ENCODE peak calls at places on chromosomes 6 and 20, in nine cellular contexts. M is effector CD4-positive, alpha-beta T cell; C is activated CD8-positive, alpha-beta T cell treated with anti-CD3 and anti-CD28 coated beads for 36 hours; T is caudate nucleus; F is RPMI8226; E is H54; D is hepatocyte; G is amniotic stem cell; N is anterior cingulate cortex. Z is an unnamed sample.
A peak's percentile ranks its signal among the peaks of the same experiment; 100 is the strongest.

GRCh38 chr20:59050437-59050836 is 7.9 kb upstream of the PRELID3B start:
- DNase-seq in N (no peak), G (no peak), E (no peak), M (no peak), T (no peak), D (no peak), C (no peak), F (no peak), Z (no peak)

GRCh38 chr6:24140572-24140971 is 14.6 kb downstream of the NRSN1 start:
- DNase-seq in C (no peak), G (no peak), M (no peak), D (no peak), F (no peak), E (no peak), N (peak; percentile 49), T (peak; percentile 4), Z (no peak)

GRCh38 chr6:27441001-27441400 is 31.9 kb downstream of the ZNF184 start:
- DNase-seq in T (no peak), F (no peak), C (no peak), D (no peak), E (no peak), G (no peak), N (no peak), M (no peak), Z (no peak)

GRCh38 chr20:44785768-44786167 is 24.6 kb downstream of the RIMS4 start:
- DNase-seq in T (no peak), E (no peak), M (no peak), G (no peak), N (no peak), D (no peak), C (no peak), F (no peak), Z (no peak)

GRCh38 chr6:143966291-143966690 is 41.8 kb downstream of the PLAGL1 start:
- DNase-seq in C (no peak), D (no peak), T (no peak), N (no peak), E (no peak), F (no peak), M (no peak), G (no peak), Z (no peak)

GRCh38 chr6:22877946-22878705 is 308.8 kb downstream of the HDGFL1 start:
- DNase-seq in G (peak; percentile 27), C (no peak), N (no peak), T (no peak), E (no peak), M (no peak), D (no peak), F (no peak), Z (no peak)

GRCh38 chr20:4740774-4741431 is 19.2 kb downstream of the PRND start:
- DNase-seq in M (peak; percentile 63), N (no peak), C (peak; percentile 84), F (peak; percentile 50), E (peak; percentile 30), G (no peak), D (peak; percentile 60), T (no peak), Z (no peak)

GRCh38 chr6:87943191-87943590 is 104.5 kb upstream of the SPACA1 start:
- DNase-seq in T (no peak), E (no peak), D (no peak), C (no peak), N (no peak), F (no peak), M (no peak), G (no peak), Z (no peak)

GRCh38 chr6:128508588-128509296 is 11.7 kb downstream of the PTPRK start:
- DNase-seq in N (no peak), M (no peak), G (peak; percentile 65), E (peak; percentile 15), D (peak; percentile 48), F (no peak), C (no peak), T (no peak), Z (no peak)

GRCh38 chr6:50791900-50792508 is 26.7 kb upstream of the TFAP2B start:
- DNase-seq in E (peak; percentile 7), G (no peak), C (no peak), F (peak; percentile 52), D (peak; percentile 78), M (no peak), N (no peak), T (no peak), Z (no peak)

GRCh38 chr6:42306439-42307140 is 88.9 kb upstream of the MRPS10 start:
- DNase-seq in C (no peak), G (no peak), D (no peak), M (no peak), T (no peak), N (no peak), F (no peak), E (no peak), Z (no peak)

GRCh38 chr6:89644864-89645263 is 6.3 kb upstream of the LYRM2 start:
- DNase-seq in E (no peak), F (no peak), C (no peak), D (no peak), T (no peak), G (no peak), N (no peak), M (no peak), Z (no peak)

GRCh38 chr6:10412948-10413849 is 1.7 kb downstream of the TFAP2A start:
- DNase-seq in E (no peak), F (peak; percentile 30), G (no peak), N (no peak), D (peak; percentile 67), C (peak; percentile 51), T (no peak), M (no peak), Z (no peak)

GRCh38 chr20:12966468-12967085 is 42.2 kb upstream of the SPTLC3 start:
- DNase-seq in D (peak; percentile 60), M (no peak), F (peak; percentile 28), T (no peak), G (no peak), C (no peak), E (no peak), N (no peak), Z (no peak)

GRCh38 chr6:85983032-85983659 is 340.5 kb upstream of the SYNCRIP start:
- DNase-seq in M (no peak), T (no peak), E (no peak), F (no peak), N (no peak), D (no peak), G (no peak), C (no peak), Z (no peak)

GRCh38 chr6:28137458-28138020 is 4.1 kb upstream of the ZKSCAN8 start:
- DNase-seq in G (no peak), F (peak; percentile 61), D (peak; percentile 25), N (no peak), E (no peak), M (peak; percentile 23), T (no peak), C (peak; percentile 31), Z (no peak)

GRCh38 chr6:135321012-135321621 is 140.0 kb downstream of the MYB start:
- DNase-seq in C (no peak), E (no peak), T (no peak), G (no peak), D (no peak), M (no peak), F (no peak), N (no peak), Z (no peak)

GRCh38 chr6:37317312-37318038 is 36.3 kb upstream of the RNF8 start:
- DNase-seq in F (no peak), T (no peak), D (no peak), E (no peak), G (no peak), N (no peak), M (no peak), C (no peak), Z (no peak)

GRCh38 chr6:19616022-19616421 is 221.1 kb upstream of the ID4 start:
- DNase-seq in N (no peak), F (no peak), D (no peak), G (no peak), C (no peak), M (no peak), T (no peak), E (no peak), Z (no peak)

GRCh38 chr6:70538364-70538763 is 28.4 kb upstream of the SDHAF4 start:
- DNase-seq in D (no peak), G (no peak), F (no peak), E (no peak), N (no peak), C (no peak), T (no peak), M (no peak), Z (no peak)

GRCh38 chr20:708956-709355 is 33.4 kb upstream of the SCRT2 start:
- DNase-seq in T (no peak), E (no peak), D (no peak), F (no peak), M (no peak), N (no peak), G (no peak), C (no peak), Z (no peak)

GRCh38 chr6:30743099-30744053 is 889 bp upstream of the FLOT1 start:
- DNase-seq in T (no peak), G (no peak), N (no peak), E (no peak), D (no peak), C (peak; percentile 60), F (peak; percentile 42), M (no peak), Z (no peak)

GRCh38 chr6:79734374-79734773 is 103.2 kb downstream of the SH3BGRL2 start:
- DNase-seq in M (no peak), N (no peak), C (no peak), T (no peak), D (no peak), G (no peak), E (no peak), F (no peak), Z (no peak)

GRCh38 chr6:72464791-72465691 is 156.8 kb upstream of the KCNQ5 start:
- DNase-seq in M (no peak), N (no peak), D (peak; percentile 19), E (peak; percentile 35), C (no peak), T (no peak), G (peak; percentile 16), F (no peak), Z (no peak)